ENCODE peak calls at places on chromosomes 3 and 15, in four cellular contexts. H is K562, F is IMR-90, D is GM12878. E is an unnamed sample.

GRCh38 chr3:173275740-173276139 is 121.8 kb upstream of the NLGN1 start:
- DNase-seq in H (peak), F (no peak), D (no peak), E (no peak)

GRCh38 chr15:34436126-34436955 is 1.3 kb downstream of the GOLGA8A start:
- DNase-seq in H (peak), F (no peak), D (no peak), E (no peak)

GRCh38 chr3:179887566-179887965 is 149.2 kb downstream of the PEX5L start:
- DNase-seq in H (no peak), F (no peak), D (no peak), E (no peak)

GRCh38 chr3:27826448-27826847 is 104.3 kb upstream of the EOMES start:
- DNase-seq in H (no peak), F (no peak), D (no peak), E (no peak)

GRCh38 chr3:95341314-95341713 is 1278.5 kb downstream of the NSUN3 start:
- DNase-seq in H (no peak), F (no peak), D (no peak), E (no peak)

GRCh38 chr3:115341208-115341607 is 194.1 kb upstream of the ZBTB20 start:
- DNase-seq in H (no peak), F (peak), D (no peak), E (peak)

GRCh38 chr3:24963762-24964625 is 464.1 kb upstream of the RARB start:
- DNase-seq in H (no peak), F (peak), D (no peak), E (peak)

GRCh38 chr15:56619881-56620280 is 113.4 kb downstream of the ZNF280D start:
- DNase-seq in H (no peak), F (no peak), D (no peak), E (no peak)

GRCh38 chr15:42726114-42726513 is 10.8 kb downstream of the CDAN1 start:
- DNase-seq in H (no peak), F (no peak), D (no peak), E (no peak)

GRCh38 chr3:183577336-183577735 is 21.8 kb upstream of the KLHL6 start:
- DNase-seq in H (no peak), F (no peak), D (no peak), E (no peak)

GRCh38 chr15:25850154-25851111 is 12.7 kb downstream of the ATP10A start:
- DNase-seq in H (peak), F (peak), D (peak), E (peak)

GRCh38 chr15:77907824-77908751 is 169.4 kb downstream of the TBC1D2B start:
- DNase-seq in H (peak), F (peak), D (no peak), E (no peak)

GRCh38 chr3:150069633-150070032 is 98.9 kb upstream of the PFN2 start:
- DNase-seq in H (no peak), F (no peak), D (no peak), E (no peak)

GRCh38 chr15:98786706-98787105 is 138.4 kb downstream of the IGF1R start:
- DNase-seq in H (no peak), F (no peak), D (no peak), E (no peak)

GRCh38 chr15:68608206-68608843 is 29.5 kb downstream of the CORO2B start:
- DNase-seq in H (no peak), F (peak), D (no peak), E (no peak)

GRCh38 chr3:46024131-46024530 is 3.2 kb downstream of the XCR1 start:
- DNase-seq in H (no peak), F (no peak), D (no peak), E (no peak)

GRCh38 chr3:31667582-31667981 is 134.9 kb downstream of the STT3B start:
- DNase-seq in H (no peak), F (no peak), D (no peak), E (no peak)

GRCh38 chr3:183233986-183234385 is 19.1 kb upstream of the B3GNT5 start:
- DNase-seq in H (no peak), F (no peak), D (no peak), E (no peak)

GRCh38 chr3:94936023-94936580 is 873.2 kb downstream of the NSUN3 start:
- DNase-seq in H (no peak), F (no peak), D (no peak), E (no peak)

GRCh38 chr3:101200461-101200860 is 119.9 kb downstream of the IMPG2 start:
- DNase-seq in H (no peak), F (no peak), D (no peak), E (no peak)

GRCh38 chr3:183845608-183846288 is 20.4 kb upstream of the MAP6D1 start:
- DNase-seq in H (no peak), F (peak), D (no peak), E (no peak)

GRCh38 chr15:63551400-63551799 is 45.8 kb upstream of the FBXL22 start:
- DNase-seq in H (no peak), F (peak), D (no peak), E (no peak)

GRCh38 chr3:57007513-57008415 is 52.7 kb upstream of the SPATA12 start:
- DNase-seq in H (peak), F (peak), D (no peak), E (no peak)

GRCh38 chr3:50184242-50184978 is 7.0 kb upstream of the GNAT1 start:
- DNase-seq in H (no peak), F (no peak), D (no peak), E (no peak)

GRCh38 chr3:148379763-148380162 is 317.9 kb upstream of the AGTR1 start:
- DNase-seq in H (no peak), F (peak), D (no peak), E (peak)

GRCh38 chr3:168002786-168003368 is 92.8 kb downstream of the GOLIM4 start:
- DNase-seq in H (peak), F (peak), D (no peak), E (peak)

GRCh38 chr3:105944281-105944680 is 75.5 kb upstream of the CBLB start:
- DNase-seq in H (no peak), F (peak), D (no peak), E (no peak)

GRCh38 chr3:197003461-197004385 is 25.9 kb downstream of the MELTF start:
- DNase-seq in H (no peak), F (no peak), D (no peak), E (no peak)

GRCh38 chr3:141845407-141846049 is 30.9 kb upstream of the ATP1B3 start:
- DNase-seq in H (peak), F (no peak), D (no peak), E (no peak)
- TF ChIP-seq ELK1 in H (no peak), F (no peak), D (no peak), E (no peak)

GRCh38 chr3:181738551-181738950 is 26.8 kb downstream of the SOX2 start:
- DNase-seq in H (no peak), F (no peak), D (no peak), E (no peak)
- TF ChIP-seq ELK1 in H (no peak), F (no peak), D (no peak), E (no peak)

DNA sequence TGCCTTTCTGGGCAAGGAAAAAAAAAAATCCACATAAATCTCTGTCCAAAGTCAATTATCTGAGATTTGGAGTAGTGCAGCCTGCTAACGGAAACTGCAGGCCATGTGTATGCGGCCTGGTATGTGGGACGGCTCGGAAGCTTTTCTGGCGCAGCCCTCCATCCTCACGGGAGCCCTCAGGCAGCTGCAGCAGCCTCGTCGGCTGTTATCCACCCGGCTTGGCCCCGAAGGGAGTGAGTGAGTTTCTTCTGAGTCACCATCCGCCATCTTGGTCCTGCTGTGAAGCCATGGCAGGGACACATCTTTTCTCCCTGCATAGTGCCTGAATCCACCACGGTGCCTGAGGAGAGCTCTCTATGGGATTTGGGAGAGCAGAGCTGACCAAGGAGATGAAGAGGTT is 62.8 kb downstream of the POLR2M start:
- DNase-seq in H (peak), F (peak), D (no peak), E (no peak)
- TF ChIP-seq ELK1 in H (no peak), F (no peak), D (no peak), E (no peak)

DNA sequence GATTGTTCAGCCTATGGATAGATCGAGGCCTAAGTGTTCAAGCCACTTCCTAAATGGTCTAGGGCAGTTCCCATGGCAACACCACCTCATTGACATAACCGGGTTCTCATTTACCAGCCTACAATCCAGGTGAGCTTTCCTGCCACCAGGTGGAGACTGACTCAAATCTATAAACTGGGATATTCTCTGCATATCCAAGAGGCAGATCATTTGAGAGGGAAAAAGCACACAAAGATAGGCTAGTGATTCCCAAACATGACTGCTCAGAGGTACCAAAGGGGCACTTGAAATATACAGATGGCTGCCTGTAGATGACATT is 141.3 kb upstream of the PROK2 start:
- DNase-seq in H (peak), F (peak), D (no peak), E (peak)
- TF ChIP-seq ELK1 in H (no peak), F (no peak), D (no peak), E (no peak)

DNA sequence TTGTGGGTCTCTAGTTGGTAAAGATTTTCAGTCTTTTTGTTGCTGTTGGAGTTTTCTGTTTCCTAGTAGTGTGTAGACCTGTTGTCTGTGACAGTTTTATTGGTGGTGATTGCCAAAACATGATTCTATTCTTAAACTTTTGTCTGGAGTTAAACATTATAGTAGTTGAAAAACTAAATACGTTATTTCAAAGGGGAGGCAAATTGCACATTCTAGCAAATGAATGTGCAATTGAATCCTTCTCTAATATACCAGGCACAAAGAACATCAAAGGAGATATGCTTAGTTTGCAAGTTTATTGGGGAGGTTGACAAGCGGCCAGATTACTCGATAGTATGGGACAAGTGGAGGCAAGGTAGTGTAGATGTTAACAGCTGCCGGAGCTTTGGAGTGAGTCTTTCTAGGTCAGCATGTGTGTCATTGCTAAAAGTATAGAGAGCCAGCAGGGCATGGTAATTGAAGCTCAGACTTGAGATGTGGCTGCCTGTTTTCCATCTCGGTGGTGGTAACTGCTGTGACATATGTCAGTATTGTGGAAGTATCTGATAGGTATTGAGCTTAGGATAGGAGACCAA is 20.6 kb downstream of the CHD2 start:
- DNase-seq in H (no peak), F (no peak), D (no peak), E (no peak)
- TF ChIP-seq ELK1 in H (no peak), F (no peak), D (no peak), E (no peak)

GRCh38 chr3:69568926-69569325 is 170.3 kb upstream of the MITF start:
- DNase-seq in H (no peak), F (peak), D (no peak), E (no peak)

GRCh38 chr3:69566256-69566655 is 173.0 kb upstream of the MITF start:
- DNase-seq in H (no peak), F (no peak), D (no peak), E (no peak)

GRCh38 chr3:69569520-69569919 is 169.7 kb upstream of the MITF start:
- DNase-seq in H (no peak), F (no peak), D (no peak), E (no peak)

GRCh38 chr3:69567026-69567767 is 172.1 kb upstream of the MITF start:
- DNase-seq in H (no peak), F (no peak), D (no peak), E (no peak)

DNA sequence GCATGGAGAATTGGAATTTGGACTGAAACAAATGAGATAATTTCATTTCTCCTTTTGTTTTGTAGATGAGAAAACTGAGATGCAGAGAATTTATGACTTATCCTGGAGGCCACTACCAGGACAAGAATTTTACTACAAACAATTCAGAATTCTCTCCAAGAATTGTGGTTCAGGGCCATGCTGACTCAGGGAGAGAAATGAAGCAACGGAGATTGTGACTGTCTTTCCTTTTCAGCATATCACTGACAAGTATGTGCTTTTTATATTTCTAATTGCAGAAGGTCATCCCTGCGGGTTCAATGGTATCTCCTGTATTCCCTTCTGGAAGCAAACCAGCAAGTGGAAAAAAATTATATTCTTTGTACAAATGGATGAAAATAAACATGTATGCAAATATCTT is 170.8 kb upstream of the MITF start:
- DNase-seq in H (no peak), F (peak), D (no peak), E (no peak)
- TF ChIP-seq ELK1 in H (no peak), F (no peak), D (no peak), E (no peak)

DNA sequence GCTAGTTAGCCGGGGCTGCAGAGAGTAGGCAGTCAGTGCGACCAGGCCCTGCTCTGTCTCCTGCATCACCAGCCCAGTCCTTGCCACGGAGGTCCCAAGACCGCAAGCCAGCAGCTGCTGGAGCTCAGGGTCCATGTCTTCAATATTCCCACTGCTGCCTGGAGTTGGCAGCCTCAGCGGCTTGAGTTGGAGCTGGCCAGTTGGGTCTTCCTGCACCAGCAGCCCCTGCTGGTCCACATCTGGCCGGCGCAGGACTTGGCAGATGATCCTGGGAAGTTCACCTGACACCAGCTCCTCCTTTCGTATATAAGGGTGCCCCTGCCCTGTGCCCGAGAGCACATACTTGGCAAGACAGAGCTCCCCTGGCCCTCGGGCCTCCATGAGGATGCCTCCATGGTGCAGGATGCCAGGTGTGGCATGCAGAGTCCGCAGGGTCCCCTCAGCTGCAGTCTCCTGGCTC is 5.7 kb downstream of the XIRP1 start:
- DNase-seq in H (no peak), F (no peak), D (no peak), E (no peak)
- TF ChIP-seq ELK1 in H (no peak), F (no peak), D (no peak), E (no peak)

DNA sequence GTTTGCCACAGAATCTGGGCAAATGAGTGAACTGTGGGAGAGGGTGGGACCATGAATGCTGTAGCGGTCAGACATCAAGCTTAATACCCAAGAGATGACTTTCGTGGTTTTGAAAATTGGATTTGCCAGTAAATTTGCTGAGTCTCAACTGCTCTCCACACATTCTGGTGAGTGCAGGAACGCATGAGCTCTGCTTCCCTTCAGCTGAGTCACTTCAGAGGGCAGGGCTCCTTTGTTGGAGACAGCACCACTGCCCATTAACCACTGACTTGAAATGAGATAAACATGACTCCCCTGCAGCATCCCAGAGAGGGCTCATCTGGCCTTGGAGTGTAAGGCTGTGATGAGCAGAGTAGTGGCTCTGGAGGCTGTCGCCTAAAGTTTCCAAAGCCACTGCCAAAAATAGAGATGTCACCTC is 22.6 kb downstream of the RARRES1 start:
- DNase-seq in H (no peak), F (peak), D (no peak), E (no peak)
- TF ChIP-seq ELK1 in H (no peak), F (no peak), D (no peak), E (no peak)

GRCh38 chr3:135878501-135878900 is 87.0 kb upstream of the PPP2R3A start:
- DNase-seq in H (no peak), F (no peak), D (no peak), E (no peak)
- TF ChIP-seq ELK1 in H (no peak), F (no peak), D (no peak), E (no peak)

GRCh38 chr3:157001561-157001960 is 158.4 kb downstream of the CCNL1 start:
- DNase-seq in H (no peak), F (no peak), D (no peak), E (no peak)

DNA sequence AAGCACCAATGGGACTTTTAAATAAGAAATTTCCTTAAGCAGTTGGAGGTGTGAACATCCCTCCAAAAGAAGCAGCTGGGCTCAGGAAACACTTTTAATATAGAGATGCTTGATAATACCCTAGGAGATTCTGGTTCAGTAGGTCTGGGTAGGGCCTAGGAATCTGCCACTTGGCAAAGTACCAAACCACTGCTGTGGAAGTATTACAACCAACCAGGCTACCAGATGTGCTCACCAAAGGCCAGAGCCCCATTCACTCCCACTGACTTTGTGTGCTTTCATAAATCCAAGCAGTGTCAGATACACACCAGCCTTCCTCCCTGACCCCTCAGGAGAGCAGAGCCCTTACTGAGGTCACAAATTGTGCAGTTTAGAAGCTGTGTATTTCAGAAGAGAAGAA is 162.6 kb downstream of the CCNL1 start:
- DNase-seq in H (no peak), F (no peak), D (no peak), E (no peak)
- TF ChIP-seq ELK1 in H (no peak), F (no peak), D (no peak), E (no peak)

E was measured in A549.